ENCODE peak calls at places on chromosomes 13 and 19, in six cellular contexts. L is esophagus squamous epithelium; T is left ventricle myocardium inferior; O is CD8-positive, alpha-beta T cell; C is heart left ventricle; K is HEK293T. H is an unnamed sample.

GRCh38 chr19:44643605-44644390 is at the start of gene PVR:
- DNase-seq in L (no peak), T (peak; percentile 78), O (peak; percentile 53), C (peak; percentile 86), K (peak; percentile 90), H (no peak)

GRCh38 chr13:83229574-83230300 is 652.5 kb downstream of the SLITRK1 start:
- DNase-seq in L (no peak), T (no peak), O (no peak), C (no peak), K (no peak), H (no peak)

GRCh38 chr19:29006057-29006735 is 206.8 kb downstream of the UQCRFS1 start:
- DNase-seq in L (no peak), T (no peak), O (no peak), C (no peak), K (no peak), H (no peak)

GRCh38 chr19:43664008-43664407 is 6.0 kb downstream of the PLAUR start:
- DNase-seq in L (no peak), T (no peak), O (no peak), C (no peak), K (no peak), H (no peak)

GRCh38 chr19:4737955-4738580 is 14.4 kb upstream of the DPP9 start:
- DNase-seq in L (no peak), T (no peak), O (no peak), C (no peak), K (no peak), H (no peak)

GRCh38 chr19:17076539-17076919 is 952 bp downstream of the MYO9B start:
- DNase-seq in L (no peak), T (no peak), O (peak; percentile 62), C (no peak), K (no peak), H (no peak)

GRCh38 chr19:47587295-47587694 is 14.3 kb upstream of the ZNF541 start:
- DNase-seq in L (no peak), T (no peak), O (no peak), C (no peak), K (no peak), H (no peak)

GRCh38 chr13:75689686-75690085 is 53.6 kb downstream of the LMO7 start:
- DNase-seq in L (no peak), T (no peak), O (no peak), C (no peak), K (no peak), H (no peak)

GRCh38 chr19:6056801-6057650 is 53.3 kb downstream of the RFX2 start:
- DNase-seq in L (no peak), T (peak; percentile 76), O (peak; percentile 27), C (peak; percentile 86), K (no peak), H (peak; percentile 57)

GRCh38 chr19:29524912-29525870 is 603 bp upstream of the VSTM2B start:
- DNase-seq in L (no peak), T (peak; percentile 8), O (no peak), C (peak; percentile 9), K (no peak), H (no peak)

GRCh38 chr13:41668130-41668757 is 210.9 kb downstream of the RGCC start:
- DNase-seq in L (no peak), T (no peak), O (no peak), C (peak; percentile 46), K (peak; percentile 69), H (peak; percentile 83)

GRCh38 chr19:19502808-19503602 is 12.3 kb downstream of the TSSK6 start:
- DNase-seq in L (no peak), T (no peak), O (no peak), C (no peak), K (no peak), H (no peak)

GRCh38 chr19:44712864-44713515 is 14.0 kb downstream of the CEACAM16 start:
- DNase-seq in L (no peak), T (no peak), O (no peak), C (no peak), K (no peak), H (no peak)

GRCh38 chr13:91123456-91124127 is 223.9 kb upstream of the MIR17HG start:
- DNase-seq in L (no peak), T (no peak), O (no peak), C (no peak), K (no peak), H (no peak)

GRCh38 chr19:54470991-54471782 is 1.9 kb downstream of the CDC42EP5 start:
- DNase-seq in L (no peak), T (peak; percentile 52), O (no peak), C (peak; percentile 48), K (no peak), H (no peak)

GRCh38 chr13:45951724-45952123 is 100.2 kb upstream of the SIAH3 start:
- DNase-seq in L (no peak), T (no peak), O (no peak), C (no peak), K (no peak), H (peak; percentile 5)

GRCh38 chr13:100399455-100399854 is 189.1 kb downstream of the GGACT start:
- DNase-seq in L (no peak), T (no peak), O (no peak), C (no peak), K (no peak), H (no peak)

GRCh38 chr19:50512999-50513745 is 541 bp downstream of the ASPDH start:
- DNase-seq in L (no peak), T (no peak), O (no peak), C (no peak), K (no peak), H (no peak)

GRCh38 chr19:41939861-41940442 is 11.7 kb upstream of the ERFL start:
- DNase-seq in L (no peak), T (no peak), O (no peak), C (no peak), K (no peak), H (no peak)

GRCh38 chr19:13163609-13164364 is 13.6 kb downstream of the IER2 start:
- DNase-seq in L (no peak), T (peak; percentile 67), O (peak; percentile 63), C (peak; percentile 80), K (no peak), H (peak; percentile 67)

GRCh38 chr19:49502866-49503581 is 6.8 kb downstream of the RPS11 start:
- DNase-seq in L (no peak), T (no peak), O (peak; percentile 66), C (no peak), K (peak; percentile 52), H (peak; percentile 88)

GRCh38 chr19:33622809-33623511 is 1.2 kb downstream of the CHST8 start:
- DNase-seq in L (no peak), T (no peak), O (no peak), C (no peak), K (peak; percentile 32), H (no peak)

GRCh38 chr13:33263484-33263883 is 22.1 kb downstream of the STARD13 start:
- DNase-seq in L (no peak), T (no peak), O (no peak), C (no peak), K (no peak), H (no peak)

GRCh38 chr13:113209336-113209879 is at the start of gene CUL4A:
- DNase-seq in L (no peak), T (peak; percentile 88), O (peak; percentile 80), C (peak; percentile 81), K (peak; percentile 45), H (no peak)

GRCh38 chr13:95420501-95420900 is 119.2 kb upstream of the ABCC4 start:
- DNase-seq in L (no peak), T (no peak), O (no peak), C (no peak), K (no peak), H (no peak)

GRCh38 chr19:31100945-31101344 is 248.3 kb downstream of the TSHZ3 start:
- DNase-seq in L (no peak), T (no peak), O (no peak), C (no peak), K (no peak), H (no peak)

GRCh38 chr19:33395561-33396550 is 22.3 kb downstream of the CEBPG start:
- DNase-seq in L (no peak), T (peak; percentile 59), O (no peak), C (no peak), K (no peak), H (no peak)

GRCh38 chr13:110347535-110348308 is 40.6 kb downstream of the COL4A2 start:
- DNase-seq in L (no peak), T (peak; percentile 46), O (no peak), C (peak; percentile 76), K (no peak), H (peak; percentile 87)

GRCh38 chr19:4328243-4328990 is 10.2 kb downstream of the STAP2 start:
- DNase-seq in L (peak; percentile 97), T (peak; percentile 95), O (peak; percentile 98), C (peak; percentile 95), K (peak; percentile 92), H (peak; percentile 66)

GRCh38 chr19:416416-416815 is 7.5 kb upstream of the C2CD4C start:
- DNase-seq in L (no peak), T (peak; percentile 10), O (no peak), C (no peak), K (no peak), H (no peak)

H was measured in skeletal muscle cell.